ENCODE peak calls at places on chromosomes 2 and 18, in seven cellular contexts. One of them, this sample, is unnamed.

GRCh38 chr2:237869357-237870102 is 10.1 kb downstream of the RAMP1 start:
- DNase-seq in left cardiac atrium: no peak
- DNase-seq in smooth muscle cell of the brain vasculature: no peak
- DNase-seq in amniotic stem cell: no peak
- DNase-seq in IMR-90: no peak
- DNase-seq in T-helper 1 cell: no peak
- DNase-seq in right atrium auricular region: no peak
- DNase-seq in this sample: no peak

GRCh38 chr2:17538022-17538843 is 2.3 kb upstream of the VSNL1 start:
- DNase-seq in IMR-90: peak; percentile 20
- DNase-seq in T-helper 1 cell: no peak
- DNase-seq in amniotic stem cell: peak; percentile 4
- DNase-seq in right atrium auricular region: no peak
- DNase-seq in left cardiac atrium: no peak
- DNase-seq in smooth muscle cell of the brain vasculature: no peak
- DNase-seq in this sample: no peak

GRCh38 chr2:96882230-96882629 is 12.3 kb upstream of the SEMA4C start:
- DNase-seq in amniotic stem cell: no peak
- DNase-seq in IMR-90: no peak
- DNase-seq in T-helper 1 cell: no peak
- DNase-seq in left cardiac atrium: no peak
- DNase-seq in right atrium auricular region: no peak
- DNase-seq in smooth muscle cell of the brain vasculature: no peak
- DNase-seq in this sample: no peak

GRCh38 chr2:82795446-82795845 is 1663.6 kb downstream of the SUCLG1 start:
- DNase-seq in left cardiac atrium: no peak
- DNase-seq in T-helper 1 cell: no peak
- DNase-seq in amniotic stem cell: peak; percentile 21
- DNase-seq in right atrium auricular region: no peak
- DNase-seq in IMR-90: peak; percentile 12
- DNase-seq in smooth muscle cell of the brain vasculature: no peak
- DNase-seq in this sample: no peak

GRCh38 chr2:19228092-19228670 is 130.2 kb downstream of the OSR1 start:
- DNase-seq in right atrium auricular region: no peak
- DNase-seq in T-helper 1 cell: no peak
- DNase-seq in smooth muscle cell of the brain vasculature: no peak
- DNase-seq in IMR-90: no peak
- DNase-seq in left cardiac atrium: no peak
- DNase-seq in amniotic stem cell: no peak
- DNase-seq in this sample: no peak

GRCh38 chr2:176682278-176682677 is 413.0 kb downstream of the MTX2 start:
- DNase-seq in amniotic stem cell: no peak
- DNase-seq in right atrium auricular region: no peak
- DNase-seq in T-helper 1 cell: no peak
- DNase-seq in smooth muscle cell of the brain vasculature: no peak
- DNase-seq in IMR-90: no peak
- DNase-seq in left cardiac atrium: no peak
- DNase-seq in this sample: no peak

GRCh38 chr2:240143801-240144648 is 3.6 kb upstream of the OTOS start:
- DNase-seq in left cardiac atrium: peak; percentile 73
- DNase-seq in right atrium auricular region: peak; percentile 70
- DNase-seq in T-helper 1 cell: peak; percentile 66
- DNase-seq in IMR-90: peak; percentile 22
- DNase-seq in amniotic stem cell: peak; percentile 21
- DNase-seq in smooth muscle cell of the brain vasculature: no peak
- DNase-seq in this sample: no peak

GRCh38 chr2:27909901-27910300 is 19.4 kb downstream of the BABAM2 start:
- DNase-seq in right atrium auricular region: no peak
- DNase-seq in smooth muscle cell of the brain vasculature: no peak
- DNase-seq in amniotic stem cell: no peak
- DNase-seq in T-helper 1 cell: no peak
- DNase-seq in left cardiac atrium: no peak
- DNase-seq in IMR-90: no peak
- DNase-seq in this sample: no peak

GRCh38 chr2:12607971-12608370 is 108.8 kb upstream of the TRIB2 start:
- DNase-seq in amniotic stem cell: no peak
- DNase-seq in left cardiac atrium: no peak
- DNase-seq in T-helper 1 cell: no peak
- DNase-seq in IMR-90: peak; percentile 46
- DNase-seq in smooth muscle cell of the brain vasculature: no peak
- DNase-seq in right atrium auricular region: no peak
- DNase-seq in this sample: no peak

GRCh38 chr2:195498176-195498575 is 158.8 kb upstream of the SLC39A10 start:
- DNase-seq in left cardiac atrium: peak; percentile 30
- DNase-seq in smooth muscle cell of the brain vasculature: no peak
- DNase-seq in T-helper 1 cell: peak; percentile 29
- DNase-seq in IMR-90: peak; percentile 30
- DNase-seq in amniotic stem cell: no peak
- DNase-seq in right atrium auricular region: no peak
- DNase-seq in this sample: no peak

GRCh38 chr18:8765692-8766463 is 60.5 kb downstream of the MTCL1 start:
- DNase-seq in T-helper 1 cell: no peak
- DNase-seq in IMR-90: no peak
- DNase-seq in right atrium auricular region: no peak
- DNase-seq in smooth muscle cell of the brain vasculature: peak; percentile 82
- DNase-seq in left cardiac atrium: no peak
- DNase-seq in amniotic stem cell: no peak
- DNase-seq in this sample: no peak

GRCh38 chr2:157327621-157328102 is 2.0 kb upstream of the ERMN start:
- DNase-seq in T-helper 1 cell: peak; percentile 73
- DNase-seq in amniotic stem cell: peak; percentile 41
- DNase-seq in smooth muscle cell of the brain vasculature: peak; percentile 47
- DNase-seq in left cardiac atrium: peak; percentile 87
- DNase-seq in right atrium auricular region: peak; percentile 83
- DNase-seq in IMR-90: peak; percentile 74
- DNase-seq in this sample: no peak

GRCh38 chr2:122451040-122451439 is 695.6 kb downstream of the TSN start:
- DNase-seq in amniotic stem cell: no peak
- DNase-seq in smooth muscle cell of the brain vasculature: no peak
- DNase-seq in right atrium auricular region: no peak
- DNase-seq in left cardiac atrium: no peak
- DNase-seq in IMR-90: peak; percentile 21
- DNase-seq in T-helper 1 cell: no peak
- DNase-seq in this sample: no peak

GRCh38 chr2:237884681-237885080 is 25.3 kb downstream of the RAMP1 start:
- DNase-seq in amniotic stem cell: no peak
- DNase-seq in left cardiac atrium: no peak
- DNase-seq in right atrium auricular region: no peak
- DNase-seq in smooth muscle cell of the brain vasculature: no peak
- DNase-seq in T-helper 1 cell: no peak
- DNase-seq in IMR-90: no peak
- DNase-seq in this sample: no peak

GRCh38 chr2:6968319-6969100 is 51.3 kb downstream of the RNF144A start:
- DNase-seq in smooth muscle cell of the brain vasculature: peak; percentile 77
- DNase-seq in right atrium auricular region: no peak
- DNase-seq in IMR-90: no peak
- DNase-seq in left cardiac atrium: no peak
- DNase-seq in T-helper 1 cell: no peak
- DNase-seq in amniotic stem cell: no peak
- DNase-seq in this sample: no peak

GRCh38 chr18:23631746-23632145 is 31.0 kb downstream of the ANKRD29 start:
- DNase-seq in T-helper 1 cell: no peak
- DNase-seq in right atrium auricular region: no peak
- DNase-seq in amniotic stem cell: no peak
- DNase-seq in smooth muscle cell of the brain vasculature: no peak
- DNase-seq in IMR-90: no peak
- DNase-seq in left cardiac atrium: no peak
- DNase-seq in this sample: no peak

GRCh38 chr2:165016772-165017411 is 61.6 kb upstream of the SLC38A11 start:
- DNase-seq in T-helper 1 cell: no peak
- DNase-seq in right atrium auricular region: no peak
- DNase-seq in amniotic stem cell: peak; percentile 70
- DNase-seq in IMR-90: peak; percentile 65
- DNase-seq in left cardiac atrium: no peak
- DNase-seq in smooth muscle cell of the brain vasculature: peak; percentile 6
- DNase-seq in this sample: peak; percentile 40

GRCh38 chr2:216113572-216113971 is 4.4 kb downstream of the XRCC5 start:
- DNase-seq in amniotic stem cell: no peak
- DNase-seq in right atrium auricular region: no peak
- DNase-seq in T-helper 1 cell: no peak
- DNase-seq in IMR-90: no peak
- DNase-seq in left cardiac atrium: no peak
- DNase-seq in smooth muscle cell of the brain vasculature: no peak
- DNase-seq in this sample: no peak

GRCh38 chr18:9619545-9619944 is 5.2 kb upstream of the PPP4R1 start:
- DNase-seq in amniotic stem cell: no peak
- DNase-seq in IMR-90: peak; percentile 92
- DNase-seq in right atrium auricular region: no peak
- DNase-seq in T-helper 1 cell: no peak
- DNase-seq in left cardiac atrium: no peak
- DNase-seq in smooth muscle cell of the brain vasculature: no peak
- DNase-seq in this sample: peak; percentile 40

GRCh38 chr18:69250305-69251151 is 150.2 kb upstream of the DOK6 start:
- DNase-seq in IMR-90: peak; percentile 55
- DNase-seq in smooth muscle cell of the brain vasculature: no peak
- DNase-seq in left cardiac atrium: no peak
- DNase-seq in amniotic stem cell: peak; percentile 38
- DNase-seq in right atrium auricular region: no peak
- DNase-seq in T-helper 1 cell: no peak
- DNase-seq in this sample: peak; percentile 44

GRCh38 chr2:19532797-19533196 is 174.4 kb upstream of the OSR1 start:
- DNase-seq in T-helper 1 cell: no peak
- DNase-seq in smooth muscle cell of the brain vasculature: no peak
- DNase-seq in amniotic stem cell: no peak
- DNase-seq in IMR-90: peak; percentile 59
- DNase-seq in left cardiac atrium: no peak
- DNase-seq in right atrium auricular region: no peak
- DNase-seq in this sample: no peak

GRCh38 chr2:202149155-202149762 is 76.2 kb downstream of the KIAA2012 start:
- DNase-seq in IMR-90: peak; percentile 57
- DNase-seq in smooth muscle cell of the brain vasculature: no peak
- DNase-seq in left cardiac atrium: peak; percentile 70
- DNase-seq in right atrium auricular region: peak; percentile 62
- DNase-seq in amniotic stem cell: no peak
- DNase-seq in T-helper 1 cell: no peak
- DNase-seq in this sample: no peak

GRCh38 chr18:48629730-48630324 is 91.0 kb downstream of the CTIF start:
- DNase-seq in IMR-90: peak; percentile 100
- DNase-seq in left cardiac atrium: no peak
- DNase-seq in amniotic stem cell: peak; percentile 97
- DNase-seq in T-helper 1 cell: no peak
- DNase-seq in smooth muscle cell of the brain vasculature: peak; percentile 96
- DNase-seq in right atrium auricular region: no peak
- DNase-seq in this sample: peak; percentile 99

GRCh38 chr2:223613017-223613950 is 11.1 kb upstream of the SCG2 start:
- DNase-seq in left cardiac atrium: peak; percentile 89
- DNase-seq in T-helper 1 cell: no peak
- DNase-seq in amniotic stem cell: peak; percentile 94
- DNase-seq in IMR-90: peak; percentile 99
- DNase-seq in smooth muscle cell of the brain vasculature: peak; percentile 94
- DNase-seq in right atrium auricular region: peak; percentile 93
- DNase-seq in this sample: peak; percentile 93

GRCh38 chr2:157498501-157498900 is 54.6 kb upstream of the CYTIP start:
- DNase-seq in smooth muscle cell of the brain vasculature: no peak
- DNase-seq in amniotic stem cell: no peak
- DNase-seq in right atrium auricular region: no peak
- DNase-seq in IMR-90: no peak
- DNase-seq in left cardiac atrium: no peak
- DNase-seq in T-helper 1 cell: no peak
- DNase-seq in this sample: no peak

GRCh38 chr2:189685540-189686229 is 11.2 kb downstream of the ANKAR start:
- DNase-seq in amniotic stem cell: no peak
- DNase-seq in T-helper 1 cell: no peak
- DNase-seq in left cardiac atrium: peak; percentile 53
- DNase-seq in right atrium auricular region: no peak
- DNase-seq in smooth muscle cell of the brain vasculature: no peak
- DNase-seq in IMR-90: peak; percentile 78
- DNase-seq in this sample: peak; percentile 9

GRCh38 chr2:233247116-233247515 is 4.4 kb upstream of the ATG16L1 start:
- DNase-seq in T-helper 1 cell: no peak
- DNase-seq in smooth muscle cell of the brain vasculature: no peak
- DNase-seq in right atrium auricular region: no peak
- DNase-seq in IMR-90: no peak
- DNase-seq in amniotic stem cell: no peak
- DNase-seq in left cardiac atrium: no peak
- DNase-seq in this sample: no peak

This sample was measured in BJ.